ENCODE peak calls at places on chromosomes 4 and X, in six cellular contexts. One of them, this sample, is unnamed.

GRCh38 chr4:45662996-45663395 is 460.9 kb downstream of the GABRG1 start:
- DNase-seq in GM12864: no peak
- DNase-seq in adrenal gland: peak
- DNase-seq in PC-3: peak
- DNase-seq in WTC11: no peak
- DNase-seq in mesothelial cell of epicardium: peak
- DNase-seq in this sample: peak

GRCh38 chrX:55342533-55343501 is 78.1 kb upstream of the PAGE3 start:
- DNase-seq in adrenal gland: peak
- DNase-seq in GM12864: peak
- DNase-seq in WTC11: peak
- DNase-seq in PC-3: peak
- DNase-seq in mesothelial cell of epicardium: no peak
- DNase-seq in this sample: peak

GRCh38 chr4:167290684-167291083 is 56.4 kb upstream of the SPOCK3 start:
- DNase-seq in adrenal gland: no peak
- DNase-seq in WTC11: no peak
- DNase-seq in GM12864: no peak
- DNase-seq in mesothelial cell of epicardium: no peak
- DNase-seq in PC-3: peak
- DNase-seq in this sample: peak

GRCh38 chr4:156971623-156972369 is at the start of gene PDGFC:
- DNase-seq in adrenal gland: peak
- DNase-seq in PC-3: peak
- DNase-seq in GM12864: no peak
- DNase-seq in WTC11: peak
- DNase-seq in mesothelial cell of epicardium: peak
- DNase-seq in this sample: peak

GRCh38 chr4:184680698-184681097 is 31.2 kb downstream of the PRIMPOL start:
- DNase-seq in mesothelial cell of epicardium: no peak
- DNase-seq in GM12864: no peak
- DNase-seq in WTC11: no peak
- DNase-seq in PC-3: no peak
- DNase-seq in adrenal gland: no peak
- DNase-seq in this sample: peak

GRCh38 chrX:48558270-48558669 is 16.0 kb upstream of the RBM3 start:
- DNase-seq in PC-3: peak
- DNase-seq in adrenal gland: no peak
- DNase-seq in GM12864: no peak
- DNase-seq in WTC11: no peak
- DNase-seq in mesothelial cell of epicardium: no peak
- DNase-seq in this sample: peak

GRCh38 chrX:29661290-29661689 is 554.1 kb upstream of the MAGEB2 start:
- DNase-seq in PC-3: peak
- DNase-seq in GM12864: no peak
- DNase-seq in adrenal gland: no peak
- DNase-seq in mesothelial cell of epicardium: no peak
- DNase-seq in WTC11: no peak
- DNase-seq in this sample: no peak

GRCh38 chrX:45261005-45261404 is 60.3 kb upstream of the DIPK2B start:
- DNase-seq in adrenal gland: no peak
- DNase-seq in WTC11: no peak
- DNase-seq in GM12864: no peak
- DNase-seq in mesothelial cell of epicardium: no peak
- DNase-seq in PC-3: no peak
- DNase-seq in this sample: no peak

GRCh38 chr4:76738081-76738931 is 159.6 kb downstream of the SOWAHB start:
- DNase-seq in mesothelial cell of epicardium: no peak
- DNase-seq in PC-3: no peak
- DNase-seq in GM12864: no peak
- DNase-seq in WTC11: no peak
- DNase-seq in adrenal gland: peak
- DNase-seq in this sample: no peak

GRCh38 chrX:12866451-12867377 is at the start of gene TLR7:
- DNase-seq in PC-3: no peak
- DNase-seq in mesothelial cell of epicardium: no peak
- DNase-seq in GM12864: no peak
- DNase-seq in WTC11: no peak
- DNase-seq in adrenal gland: no peak
- DNase-seq in this sample: no peak

GRCh38 chrX:39601193-39602085 is 496.3 kb downstream of the BCOR start:
- DNase-seq in mesothelial cell of epicardium: no peak
- DNase-seq in PC-3: no peak
- DNase-seq in WTC11: no peak
- DNase-seq in GM12864: no peak
- DNase-seq in adrenal gland: no peak
- DNase-seq in this sample: no peak

GRCh38 chr4:126916626-126917140 is 716.1 kb upstream of the INTU start:
- DNase-seq in adrenal gland: no peak
- DNase-seq in WTC11: no peak
- DNase-seq in GM12864: no peak
- DNase-seq in PC-3: no peak
- DNase-seq in mesothelial cell of epicardium: no peak
- DNase-seq in this sample: peak

GRCh38 chrX:1389181-1389992 is 2.5 kb downstream of the SLC25A6 start:
- DNase-seq in PC-3: no peak
- DNase-seq in GM12864: no peak
- DNase-seq in WTC11: peak
- DNase-seq in mesothelial cell of epicardium: no peak
- DNase-seq in adrenal gland: peak
- DNase-seq in this sample: no peak

GRCh38 chr4:42655248-42655647 is 1.7 kb downstream of the ATP8A1 start:
- DNase-seq in PC-3: no peak
- DNase-seq in adrenal gland: no peak
- DNase-seq in mesothelial cell of epicardium: no peak
- DNase-seq in GM12864: no peak
- DNase-seq in WTC11: no peak
- DNase-seq in this sample: no peak

GRCh38 chr4:180942367-180942916 is 1300.8 kb upstream of the TENM3 start:
- DNase-seq in WTC11: no peak
- DNase-seq in adrenal gland: no peak
- DNase-seq in GM12864: no peak
- DNase-seq in PC-3: no peak
- DNase-seq in mesothelial cell of epicardium: no peak
- DNase-seq in this sample: no peak

GRCh38 chr4:735583-735982 is 30.0 kb downstream of the PCGF3 start:
- DNase-seq in WTC11: no peak
- DNase-seq in mesothelial cell of epicardium: no peak
- DNase-seq in GM12864: no peak
- DNase-seq in PC-3: no peak
- DNase-seq in adrenal gland: no peak
- DNase-seq in this sample: no peak

GRCh38 chrX:34893741-34894140 is 48.9 kb upstream of the FAM47B start:
- DNase-seq in PC-3: peak
- DNase-seq in GM12864: no peak
- DNase-seq in mesothelial cell of epicardium: no peak
- DNase-seq in adrenal gland: no peak
- DNase-seq in WTC11: no peak
- DNase-seq in this sample: peak

GRCh38 chr4:119690871-119691270 is 62.3 kb upstream of the PDE5A start:
- DNase-seq in PC-3: peak
- DNase-seq in adrenal gland: no peak
- DNase-seq in WTC11: no peak
- DNase-seq in GM12864: no peak
- DNase-seq in mesothelial cell of epicardium: no peak
- DNase-seq in this sample: peak

GRCh38 chr4:110135523-110135922 is 62.9 kb downstream of the ELOVL6 start:
- DNase-seq in PC-3: no peak
- DNase-seq in GM12864: no peak
- DNase-seq in WTC11: no peak
- DNase-seq in mesothelial cell of epicardium: no peak
- DNase-seq in adrenal gland: no peak
- DNase-seq in this sample: no peak
- TF ChIP-seq CTCF in PC-3: no peak
- TF ChIP-seq CTCF in GM12864: no peak
- TF ChIP-seq CTCF in WTC11: no peak
- TF ChIP-seq CTCF in mesothelial cell of epicardium: no peak
- TF ChIP-seq CTCF in adrenal gland: no peak
- TF ChIP-seq CTCF in this sample: no peak

DNA sequence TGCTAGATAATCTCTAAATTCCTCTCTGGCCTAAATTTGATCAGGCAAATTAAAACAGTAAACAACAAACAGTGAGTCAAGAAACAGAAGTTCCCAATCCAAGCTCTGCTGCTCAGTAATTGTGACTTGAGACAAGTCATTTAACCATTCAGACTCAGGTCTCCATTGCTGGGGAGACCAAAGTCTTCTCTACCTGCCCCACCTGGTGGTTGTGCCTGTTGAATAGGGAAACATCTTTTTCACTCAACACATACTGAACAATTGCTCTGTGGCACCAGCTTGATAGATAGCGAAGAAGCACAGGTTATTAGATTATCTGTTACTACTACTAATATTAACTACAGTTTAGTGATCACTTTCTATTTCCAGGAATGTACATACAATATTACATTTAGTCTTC is 112.1 kb upstream of the EOLA2 start:
- DNase-seq in PC-3: peak
- DNase-seq in WTC11: no peak
- DNase-seq in mesothelial cell of epicardium: no peak
- DNase-seq in adrenal gland: no peak
- DNase-seq in GM12864: no peak
- DNase-seq in this sample: no peak
- TF ChIP-seq CTCF in PC-3: peak
- TF ChIP-seq CTCF in WTC11: no peak
- TF ChIP-seq CTCF in mesothelial cell of epicardium: no peak
- TF ChIP-seq CTCF in adrenal gland: no peak
- TF ChIP-seq CTCF in GM12864: no peak
- TF ChIP-seq CTCF in this sample: no peak

GRCh38 chrX:147803948-147804347 is 107.8 kb upstream of the FMR1 start:
- DNase-seq in PC-3: peak
- DNase-seq in mesothelial cell of epicardium: no peak
- DNase-seq in adrenal gland: peak
- DNase-seq in GM12864: no peak
- DNase-seq in WTC11: no peak
- DNase-seq in this sample: peak
- TF ChIP-seq CTCF in PC-3: no peak
- TF ChIP-seq CTCF in mesothelial cell of epicardium: no peak
- TF ChIP-seq CTCF in adrenal gland: peak
- TF ChIP-seq CTCF in GM12864: peak
- TF ChIP-seq CTCF in WTC11: no peak
- TF ChIP-seq CTCF in this sample: peak

GRCh38 chrX:30906726-30907125 is 17.7 kb upstream of the TAB3 start:
- DNase-seq in adrenal gland: no peak
- DNase-seq in WTC11: no peak
- DNase-seq in PC-3: peak
- DNase-seq in mesothelial cell of epicardium: no peak
- DNase-seq in GM12864: no peak
- DNase-seq in this sample: peak

GRCh38 chrX:30900227-30900626 is 11.2 kb upstream of the TAB3 start:
- DNase-seq in WTC11: no peak
- DNase-seq in mesothelial cell of epicardium: no peak
- DNase-seq in GM12864: no peak
- DNase-seq in adrenal gland: no peak
- DNase-seq in PC-3: peak
- DNase-seq in this sample: peak

GRCh38 chrX:30904632-30905031 is 15.6 kb upstream of the TAB3 start:
- DNase-seq in GM12864: no peak
- DNase-seq in mesothelial cell of epicardium: no peak
- DNase-seq in adrenal gland: no peak
- DNase-seq in PC-3: no peak
- DNase-seq in WTC11: no peak
- DNase-seq in this sample: peak

GRCh38 chrX:30905325-30905724 is 16.3 kb upstream of the TAB3 start:
- DNase-seq in PC-3: no peak
- DNase-seq in adrenal gland: no peak
- DNase-seq in GM12864: no peak
- DNase-seq in WTC11: no peak
- DNase-seq in mesothelial cell of epicardium: no peak
- DNase-seq in this sample: no peak

DNA sequence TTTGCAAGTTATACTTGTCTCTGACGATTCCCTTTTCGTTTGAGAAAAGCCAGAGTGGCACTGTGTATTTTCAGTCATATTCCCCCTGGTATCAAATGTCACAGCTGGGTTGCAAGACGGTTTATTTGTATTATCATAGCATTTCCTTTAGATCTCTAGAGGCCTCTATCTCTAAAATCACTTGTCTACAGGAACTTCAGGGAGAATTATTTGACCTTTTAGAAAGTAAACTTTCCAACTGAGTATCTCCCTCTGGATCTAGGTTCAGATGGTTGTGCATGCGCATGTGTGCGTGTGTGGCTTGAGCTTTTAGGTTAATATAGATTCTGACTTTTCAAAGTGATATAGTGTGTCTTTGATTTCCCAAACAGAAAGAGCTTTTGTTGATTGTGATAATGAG is 15.1 kb upstream of the TAB3 start:
- DNase-seq in adrenal gland: no peak
- DNase-seq in GM12864: no peak
- DNase-seq in PC-3: no peak
- DNase-seq in WTC11: no peak
- DNase-seq in mesothelial cell of epicardium: no peak
- DNase-seq in this sample: no peak
- TF ChIP-seq CTCF in adrenal gland: no peak
- TF ChIP-seq CTCF in GM12864: no peak
- TF ChIP-seq CTCF in PC-3: no peak
- TF ChIP-seq CTCF in WTC11: no peak
- TF ChIP-seq CTCF in mesothelial cell of epicardium: no peak
- TF ChIP-seq CTCF in this sample: no peak

DNA sequence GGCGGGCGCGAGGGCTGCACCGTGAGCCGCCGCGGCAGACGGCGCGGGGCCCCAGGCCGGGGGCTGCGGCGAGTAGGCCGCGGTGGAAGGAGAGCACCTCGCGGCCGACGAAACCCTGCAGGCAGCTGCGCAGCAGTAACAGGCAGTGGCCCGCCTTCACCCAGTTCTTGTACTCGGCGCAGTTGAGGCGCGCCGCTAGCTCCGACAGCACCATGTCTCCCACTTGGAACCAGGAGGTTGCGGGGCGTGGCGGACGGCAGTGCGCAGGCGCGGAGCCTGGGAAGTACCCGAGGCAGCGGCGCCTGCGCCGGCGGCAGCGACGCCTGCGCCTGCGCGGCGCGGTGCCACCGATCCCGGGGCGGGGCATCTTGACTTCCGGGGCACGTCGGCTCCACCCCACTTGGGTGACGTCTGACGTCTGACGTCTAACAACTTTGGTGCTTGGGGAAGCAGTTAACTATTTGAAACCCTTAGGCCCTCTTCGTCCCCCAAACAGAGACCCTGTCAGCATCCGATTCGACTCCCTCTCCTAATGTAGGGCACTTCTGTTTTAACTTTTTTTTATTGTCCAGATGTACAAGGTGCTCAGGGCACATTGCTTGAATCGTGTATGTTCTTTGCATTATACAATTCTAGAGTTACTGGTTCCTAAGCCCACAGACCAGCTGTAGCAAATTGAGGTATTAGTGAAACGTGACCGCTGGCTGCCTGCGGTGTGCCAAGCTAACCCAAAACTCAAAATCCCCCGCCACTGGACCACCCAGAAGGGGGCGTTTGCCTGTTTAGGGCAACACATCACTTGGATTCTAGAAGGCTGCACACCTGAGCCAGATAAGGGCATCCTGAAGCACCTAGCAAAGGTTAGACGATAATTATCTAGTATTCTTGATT is at the start of gene CXorf38:
- DNase-seq in adrenal gland: peak
- DNase-seq in mesothelial cell of epicardium: peak
- DNase-seq in GM12864: peak
- DNase-seq in PC-3: peak
- DNase-seq in WTC11: peak
- DNase-seq in this sample: peak
- TF ChIP-seq CTCF in adrenal gland: no peak
- TF ChIP-seq CTCF in mesothelial cell of epicardium: no peak
- TF ChIP-seq CTCF in GM12864: no peak
- TF ChIP-seq CTCF in PC-3: no peak
- TF ChIP-seq CTCF in WTC11: no peak
- TF ChIP-seq CTCF in this sample: no peak